ENCODE peak calls at places on chromosome 20, in seven cellular contexts. M, N, B, D, U, Z and E are unnamed samples.

GRCh38 chr20:2149507-2149906 is 47.9 kb downstream of the STK35 start:
- DNase-seq in U (no peak), B (no peak), D (no peak), N (peak; percentile 62), M (no peak), Z (no peak), E (no peak)

GRCh38 chr20:64049887-64050260 is 435 bp upstream of the SOX18 start:
- DNase-seq in Z (no peak), M (no peak), B (no peak), N (no peak), U (peak; percentile 77), D (no peak), E (peak; percentile 49)

GRCh38 chr20:38804682-38805501 is 605 bp upstream of the PPP1R16B start:
- DNase-seq in D (no peak), B (no peak), U (peak; percentile 71), Z (peak; percentile 65), M (no peak), N (no peak), E (peak; percentile 96)

GRCh38 chr20:10490706-10491105 is 55.6 kb downstream of the SLX4IP start:
- DNase-seq in D (no peak), Z (no peak), B (no peak), N (peak; percentile 21), M (no peak), U (no peak), E (no peak)

GRCh38 chr20:57392512-57393271 is 1.5 kb downstream of the RBM38 start:
- DNase-seq in Z (no peak), U (peak; percentile 49), N (no peak), M (no peak), B (no peak), D (no peak), E (no peak)

GRCh38 chr20:49885558-49886332 is 29.6 kb downstream of the SPATA2 start:
- DNase-seq in D (no peak), B (no peak), M (no peak), Z (no peak), N (no peak), U (no peak), E (no peak)

GRCh38 chr20:37282558-37282957 is 6.9 kb upstream of the MANBAL start:
- DNase-seq in D (no peak), M (no peak), U (peak; percentile 36), N (peak; percentile 81), B (no peak), Z (no peak), E (no peak)

GRCh38 chr20:7775072-7775471 is 165.2 kb downstream of the HAO1 start:
- DNase-seq in N (peak; percentile 3), M (no peak), B (no peak), D (no peak), U (no peak), Z (no peak), E (no peak)

GRCh38 chr20:58407201-58407873 is 18.3 kb downstream of the VAPB start:
- DNase-seq in M (no peak), N (peak; percentile 28), B (no peak), U (no peak), D (no peak), Z (no peak), E (peak; percentile 53)

GRCh38 chr20:25299801-25300200 is 51.9 kb downstream of the PYGB start:
- DNase-seq in B (no peak), Z (no peak), M (no peak), N (peak; percentile 33), U (peak; percentile 6), D (no peak), E (no peak)

GRCh38 chr20:53643031-53643832 is 49.6 kb upstream of the ZNF217 start:
- DNase-seq in D (no peak), N (peak; percentile 80), U (peak; percentile 75), Z (peak; percentile 92), M (no peak), B (peak; percentile 57), E (peak; percentile 91)

GRCh38 chr20:39829255-39829654 is 859.8 kb downstream of the MAFB start:
- DNase-seq in N (peak; percentile 41), D (peak; percentile 53), M (no peak), Z (no peak), U (no peak), B (no peak), E (no peak)

GRCh38 chr20:62907377-62908317 is 18.7 kb downstream of the DIDO1 start:
- DNase-seq in Z (no peak), U (peak; percentile 30), B (no peak), M (peak; percentile 58), N (peak; percentile 26), D (no peak), E (no peak)

DNA sequence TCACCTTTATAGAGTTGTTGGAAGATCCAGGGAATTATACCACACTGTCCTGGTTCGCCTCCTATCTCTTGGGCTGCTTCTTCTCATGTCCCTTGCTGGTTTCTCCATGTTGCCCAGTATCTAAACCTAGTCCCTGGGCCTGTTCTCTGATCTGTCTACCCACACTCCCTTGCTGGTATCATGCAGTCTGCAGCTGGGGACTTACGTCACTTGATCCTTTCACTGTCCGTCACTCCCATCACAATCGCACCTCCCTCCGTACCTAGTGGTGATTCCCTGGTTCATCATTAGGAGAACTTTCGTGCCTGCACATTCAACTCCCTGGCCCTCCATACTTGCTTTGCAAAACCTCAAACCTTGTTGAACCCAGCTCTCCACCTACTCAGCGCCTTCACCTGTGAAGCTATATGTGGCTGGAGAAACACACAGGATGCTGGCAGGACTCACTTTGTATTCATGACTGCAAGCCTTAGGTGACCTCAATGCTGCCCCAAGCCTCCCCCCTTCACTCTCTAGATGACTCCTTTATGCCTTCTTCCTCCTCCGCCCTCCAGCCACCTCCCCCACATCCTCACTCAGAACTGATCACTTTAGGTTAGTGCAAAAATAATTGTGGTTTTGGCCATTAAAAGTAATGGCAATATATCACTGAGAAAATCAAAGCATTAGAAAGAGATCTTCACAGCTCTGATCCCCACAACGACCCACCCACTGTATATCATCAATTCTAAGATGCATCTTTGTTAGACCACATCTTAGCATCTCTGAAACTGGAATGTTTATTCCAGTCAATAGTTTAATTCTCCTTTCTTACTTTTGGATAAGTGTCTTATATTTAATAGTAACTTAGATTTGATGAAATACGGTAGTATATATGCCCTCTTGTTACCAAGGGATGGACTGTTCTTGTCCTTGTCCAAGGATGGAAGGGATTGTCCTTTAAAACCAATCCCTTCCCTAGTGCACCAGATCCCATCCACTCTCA is 26.4 kb downstream of the GDAP1L1 start:
- DNase-seq in B (no peak), M (no peak), U (peak; percentile 12), Z (no peak), N (no peak), D (no peak), E (no peak)
- H3K4me3 ChIP-seq in B (no peak overlapping the region), M (no peak overlapping the region), U (no peak overlapping the region), Z (no peak overlapping the region), N (no peak overlapping the region), D (no peak overlapping the region), E (no peak overlapping the region)

GRCh38 chr20:33789109-33789857 is 21.9 kb upstream of the CHMP4B start:
- DNase-seq in M (peak; percentile 83), D (no peak), Z (no peak), N (peak; percentile 96), B (peak; percentile 98), U (peak; percentile 37), E (peak; percentile 99)
- H2AFZ ChIP-seq in M (no peak overlapping the region), D (no peak overlapping the region), Z (no peak overlapping the region), N (peak overlapping the region; percentile 83), B (no peak overlapping the region), U (no peak overlapping the region), E (peak overlapping the region; percentile 46)

GRCh38 chr20:45909817-45910669 is 1.9 kb downstream of the PLTP start:
- DNase-seq in U (peak; percentile 71), N (no peak), Z (no peak), D (no peak), M (no peak), B (no peak), E (no peak)

GRCh38 chr20:45910670-45911485 is 1.1 kb downstream of the PLTP start:
- DNase-seq in N (peak; percentile 100), M (no peak), Z (peak; percentile 99), B (peak; percentile 96), U (peak; percentile 100), D (peak; percentile 100), E (peak; percentile 100)

GRCh38 chr20:45913105-45913504 is 1.1 kb upstream of the PLTP start:
- DNase-seq in M (no peak), U (no peak), N (peak; percentile 39), D (no peak), B (no peak), Z (no peak), E (peak; percentile 52)

GRCh38 chr20:45912344-45912682 is 358 bp upstream of the PLTP start:
- DNase-seq in N (no peak), U (no peak), M (no peak), Z (no peak), B (no peak), D (no peak), E (no peak)

DNA sequence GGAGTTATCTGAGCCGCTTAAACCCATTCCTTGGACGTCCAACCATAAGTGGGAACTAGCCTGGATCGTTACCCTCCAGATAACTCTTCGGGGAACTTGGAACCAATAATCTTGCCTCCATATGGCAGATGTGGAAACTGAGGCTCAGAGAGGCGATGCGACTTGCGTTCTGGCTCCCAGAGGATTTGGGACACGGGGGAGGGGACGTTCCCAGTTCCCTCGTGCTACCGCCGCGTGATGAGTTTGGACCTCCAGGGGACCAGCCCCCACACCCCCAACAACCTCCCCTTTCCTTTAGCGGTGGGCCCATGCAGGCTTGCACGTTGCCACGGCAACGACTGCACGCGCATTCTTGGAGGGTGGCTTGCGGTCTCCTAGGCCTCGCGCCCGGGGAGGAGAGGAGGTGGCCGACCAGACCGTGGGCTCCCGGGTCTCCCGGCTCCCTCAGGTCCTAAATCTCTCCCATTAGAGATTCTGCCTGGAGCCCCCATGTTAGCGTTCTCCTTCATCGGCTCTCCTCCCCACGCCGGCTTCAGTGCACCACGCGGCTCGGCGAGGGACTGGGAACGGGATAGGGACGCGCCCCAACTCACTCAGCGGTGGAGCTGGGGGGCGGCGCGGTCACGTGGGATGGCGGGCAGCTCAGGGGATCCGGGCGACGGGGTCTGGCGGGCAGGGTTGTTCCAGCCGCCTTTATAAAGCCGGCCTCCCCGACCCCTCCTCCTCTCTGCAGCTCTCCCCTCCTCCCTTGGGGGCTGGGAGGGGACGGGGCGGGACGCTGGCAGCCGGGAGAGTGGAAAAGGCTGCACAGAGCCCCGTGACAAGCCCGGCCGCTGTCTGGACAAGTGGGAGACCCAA is at the start of gene PLTP:
- DNase-seq in Z (no peak), D (peak; percentile 86), M (no peak), B (no peak), N (peak; percentile 57), U (peak; percentile 48), E (peak; percentile 78)
- TF ChIP-seq POLR2A in Z (no peak), D (peak; percentile 83), M (no peak), B (no peak), N (no peak), U (peak; percentile 15), E (peak; percentile 79)

DNA sequence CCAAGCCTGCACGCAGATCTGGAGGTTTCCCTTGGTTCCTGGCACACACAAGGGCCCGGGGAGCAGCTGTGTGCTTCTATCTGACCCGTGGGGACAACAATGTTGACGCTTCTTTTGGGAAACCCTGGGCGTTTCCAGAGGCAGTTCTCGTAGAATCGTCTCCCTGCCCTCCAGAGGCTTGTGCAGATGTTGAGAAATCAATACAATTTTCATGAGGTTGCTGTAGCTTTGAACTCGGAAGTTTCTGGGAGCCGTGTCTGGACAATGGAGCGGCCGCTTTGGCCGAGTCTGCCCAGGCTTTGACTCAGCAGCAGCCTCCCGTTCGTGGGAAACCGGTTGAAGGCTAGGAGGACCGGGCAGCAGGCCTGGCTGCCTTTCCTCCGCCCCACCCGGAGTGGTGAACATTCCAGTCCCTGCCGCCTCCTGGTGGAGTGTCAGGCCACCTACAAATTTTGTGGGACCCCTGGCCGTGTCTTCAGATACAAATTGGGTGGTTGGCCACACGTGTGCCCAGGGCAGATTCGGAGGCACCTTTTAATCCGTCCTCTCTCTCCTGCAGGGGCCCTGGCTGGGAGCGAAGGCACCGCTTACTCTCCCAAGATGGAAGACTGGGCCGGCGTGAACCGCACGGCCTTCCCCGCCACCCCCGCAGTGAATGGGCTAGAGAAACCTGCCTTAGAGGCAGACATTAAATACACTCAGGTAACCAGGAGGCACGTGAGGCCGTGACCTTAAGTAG is 2.7 kb downstream of the PAX1 start:
- DNase-seq in N (no peak), D (no peak), M (no peak), Z (no peak), B (no peak), U (no peak), E (no peak)
- H3K4me3 ChIP-seq in N (no peak overlapping the region), D (no peak overlapping the region), M (no peak overlapping the region), Z (no peak overlapping the region), B (no peak overlapping the region), U (no peak overlapping the region), E (no peak overlapping the region)